ENCODE peak calls at places on chromosome 14, in nine cellular contexts. S is Kasumi-1; M is activated CD4-positive, alpha-beta T cell treated with anti-CD3 and anti-CD28 coated beads, Interleukin-2, amount 50 U/mL, for 24 hours; B is hippocampal formation; Q is HTR-8/SVneo; U is HEK293T; P is stimulated activated CD8-positive, alpha-beta memory T cell treated with anti-CD3 and anti-CD28 coated beads, Interleukin-15, amount 100 ng/mL, for 24 hours; T is HCT116; H is stimulated activated CD4-positive, alpha-beta T cell treated with anti-CD3 and anti-CD28 coated beads, Interleukin-4, amount 100 ng/mL, for 1 hour. D is an unnamed sample.

GRCh38 chr14:23076785-23077408 is 18.0 kb downstream of the ACIN1 start:
- DNase-seq in H (no peak), B (no peak), S (no peak), M (peak; percentile 25), P (no peak), Q (no peak), U (peak; percentile 40), T (no peak), D (no peak)

GRCh38 chr14:92797935-92798653 is 4.0 kb downstream of the GOLGA5 start:
- DNase-seq in Q (no peak), U (no peak), P (no peak), H (no peak), B (no peak), T (no peak), S (no peak), M (no peak), D (no peak)

GRCh38 chr14:81384900-81385299 is 15.2 kb downstream of the STON2 start:
- DNase-seq in T (no peak), U (no peak), Q (no peak), M (no peak), S (no peak), P (no peak), H (no peak), B (no peak), D (no peak)

GRCh38 chr14:75876526-75876925 is 105.3 kb downstream of the TGFB3 start:
- DNase-seq in M (no peak), H (no peak), T (no peak), U (no peak), S (no peak), B (peak; percentile 15), P (no peak), Q (no peak), D (no peak)

GRCh38 chr14:22973217-22974032 is 8.9 kb downstream of the AJUBA start:
- DNase-seq in S (peak; percentile 65), P (no peak), B (no peak), T (no peak), M (peak; percentile 31), Q (peak; percentile 51), U (peak; percentile 61), H (peak; percentile 17), D (peak; percentile 66)

GRCh38 chr14:64725360-64725815 is 21.2 kb downstream of the PLEKHG3 start:
- DNase-seq in U (no peak), B (no peak), T (no peak), M (no peak), H (no peak), Q (no peak), P (no peak), S (no peak), D (no peak)

GRCh38 chr14:100748403-100748802 is 21.7 kb downstream of the DLK1 start:
- DNase-seq in S (no peak), H (no peak), M (no peak), U (no peak), B (no peak), Q (no peak), P (no peak), T (no peak), D (no peak)

GRCh38 chr14:21846227-21846885 is 172.7 kb upstream of the OR4E1 start:
- DNase-seq in T (no peak), S (peak; percentile 54), H (peak; percentile 75), B (peak; percentile 6), M (peak; percentile 60), P (peak; percentile 26), Q (no peak), U (peak; percentile 50), D (no peak)

GRCh38 chr14:61812347-61813100 is 50.3 kb downstream of the SNAPC1 start:
- DNase-seq in U (peak; percentile 55), H (peak; percentile 11), S (no peak), T (no peak), P (no peak), M (no peak), B (no peak), Q (peak; percentile 79), D (no peak)

GRCh38 chr14:54353266-54353665 is 43.5 kb upstream of the CDKN3 start:
- DNase-seq in Q (no peak), H (no peak), B (no peak), T (no peak), M (no peak), P (no peak), U (no peak), S (no peak), D (no peak)

GRCh38 chr14:68975667-68976066 is 3.4 kb downstream of the ACTN1 start:
- DNase-seq in T (no peak), Q (no peak), S (no peak), P (no peak), B (no peak), M (no peak), H (no peak), U (no peak), D (peak; percentile 72)

GRCh38 chr14:96362071-96362964 is 823 bp downstream of the ATG2B start:
- DNase-seq in H (peak; percentile 20), T (peak; percentile 63), Q (peak; percentile 11), B (peak; percentile 42), S (peak; percentile 68), P (peak; percentile 5), U (peak; percentile 53), M (peak; percentile 58), D (peak; percentile 13)

GRCh38 chr14:74542056-74542685 is 48.6 kb downstream of the ISCA2 start:
- DNase-seq in T (no peak), M (no peak), P (no peak), B (no peak), U (no peak), H (no peak), Q (no peak), S (no peak), D (no peak)

GRCh38 chr14:52862652-52863338 is 71.4 kb upstream of the GNPNAT1 start:
- DNase-seq in P (no peak), U (no peak), M (no peak), H (no peak), B (no peak), Q (peak; percentile 65), T (no peak), S (no peak), D (peak; percentile 88)

GRCh38 chr14:38143651-38144505 is 63.8 kb upstream of the SSTR1 start:
- DNase-seq in B (no peak), S (no peak), P (no peak), H (no peak), Q (peak; percentile 6), U (no peak), T (no peak), M (no peak), D (peak; percentile 87)

GRCh38 chr14:103028161-103028767 is 29.1 kb downstream of the CDC42BPB start:
- DNase-seq in B (no peak), S (peak; percentile 13), M (no peak), T (no peak), Q (no peak), H (no peak), U (no peak), P (no peak), D (no peak)

GRCh38 chr14:55104051-55104954 is 24.7 kb upstream of the LGALS3 start:
- DNase-seq in P (no peak), Q (no peak), M (no peak), B (no peak), H (no peak), U (no peak), S (peak; percentile 84), T (no peak), D (no peak)

GRCh38 chr14:51458563-51458955 is 193.2 kb upstream of the FRMD6 start:
- DNase-seq in Q (peak; percentile 12), U (no peak), B (no peak), M (no peak), P (no peak), T (no peak), S (no peak), H (no peak), D (peak; percentile 97)

GRCh38 chr14:67359319-67359774 is 257 bp downstream of the ATP6V1D start:
- DNase-seq in U (peak; percentile 8), Q (peak; percentile 64), S (no peak), H (no peak), B (no peak), M (no peak), T (no peak), P (no peak), D (peak; percentile 72)

GRCh38 chr14:68663385-68664076 is 129.3 kb downstream of the ZFP36L1 start:
- DNase-seq in U (no peak), H (peak; percentile 24), Q (no peak), B (no peak), P (no peak), T (no peak), S (no peak), M (peak; percentile 50), D (peak; percentile 95)

GRCh38 chr14:96676161-96676560 is 121.0 kb upstream of the VRK1 start:
- DNase-seq in Q (no peak), T (no peak), M (no peak), S (no peak), U (no peak), H (no peak), P (no peak), B (no peak), D (peak; percentile 25)

GRCh38 chr14:57526942-57527341 is 33.3 kb upstream of the CCDC198 start:
- DNase-seq in M (no peak), B (no peak), T (no peak), Q (no peak), H (no peak), U (no peak), P (no peak), S (no peak), D (no peak)

GRCh38 chr14:56199976-56200577 is 81.9 kb downstream of the PELI2 start:
- DNase-seq in T (no peak), S (no peak), Q (no peak), M (no peak), H (no peak), U (no peak), P (no peak), B (no peak), D (peak; percentile 70)

GRCh38 chr14:99755068-99755405 is 38.2 kb upstream of the EML1 start:
- DNase-seq in M (no peak), S (no peak), U (no peak), P (no peak), Q (no peak), H (no peak), T (no peak), B (no peak), D (no peak)

GRCh38 chr14:26872510-26872909 is 274.7 kb upstream of the NOVA1 start:
- DNase-seq in T (no peak), M (no peak), Q (no peak), B (no peak), S (no peak), H (no peak), U (no peak), P (no peak), D (no peak)

GRCh38 chr14:70664698-70665447 is 23.2 kb downstream of the TTC9 start:
- DNase-seq in U (no peak), Q (no peak), T (no peak), P (no peak), B (no peak), H (no peak), S (no peak), M (no peak), D (no peak)

GRCh38 chr14:104370256-104370870 is 209.2 kb upstream of the C14orf180 start:
- DNase-seq in P (no peak), T (peak; percentile 10), U (peak; percentile 47), H (no peak), S (no peak), B (peak; percentile 10), M (no peak), Q (peak; percentile 29), D (no peak)

GRCh38 chr14:52599974-52600373 is 47.3 kb downstream of the GPR137C start:
- DNase-seq in B (no peak), U (no peak), T (no peak), Q (no peak), M (no peak), P (no peak), H (no peak), S (no peak), D (no peak)

GRCh38 chr14:30573203-30573814 is 14.4 kb downstream of the G2E3 start:
- DNase-seq in P (no peak), S (no peak), U (no peak), M (no peak), B (no peak), Q (no peak), H (no peak), T (no peak), D (peak; percentile 59)